ENCODE peak calls at places on chromosome 9, in nine cellular contexts. Y is IMR-90, C is transverse colon, S is pancreas, R is adipocyte, A is gastrocnemius medialis, T is GM23338, U is prostate gland, I is thoracic aorta. N is an unnamed sample. For H3K4me1, the result is how much of the 10 kb centered on the place peaks cover.

GRCh38 chr9:133031496-133031911 is 707 bp downstream of the GTF3C5 start:
- DNase-seq in C (no peak), Y (no peak), I (no peak), T (peak), R (no peak), A (no peak), S (no peak), U (no peak), N (no peak)

GRCh38 chr9:27489087-27489876 is 34.8 kb upstream of the IFNK start:
- DNase-seq in Y (no peak), T (no peak), S (no peak), C (no peak), A (no peak), I (no peak), U (no peak), R (no peak), N (no peak)

GRCh38 chr9:2493106-2493505 is 128.5 kb upstream of the VLDLR start:
- DNase-seq in U (no peak), R (peak), A (peak), S (no peak), C (no peak), T (no peak), Y (peak), I (no peak), N (no peak)

GRCh38 chr9:117046666-117047327 is 359.7 kb downstream of the TRIM32 start:
- DNase-seq in T (peak), A (no peak), C (no peak), R (no peak), S (no peak), Y (no peak), I (no peak), U (no peak), N (no peak)

GRCh38 chr9:37739222-37739621 is 14.4 kb upstream of the TRMT10B start:
- DNase-seq in T (no peak), I (no peak), C (no peak), Y (no peak), S (no peak), R (no peak), U (no peak), A (no peak), N (no peak)

GRCh38 chr9:76374702-76375543 is 19.3 kb downstream of the RFK start:
- DNase-seq in Y (peak), C (peak), S (peak), U (no peak), A (peak), T (peak), R (peak), I (peak), N (peak)

GRCh38 chr9:99833735-99834134 is 12.1 kb downstream of the NR4A3 start:
- DNase-seq in S (no peak), A (no peak), U (no peak), T (no peak), Y (peak), I (no peak), C (no peak), R (no peak), N (no peak)

GRCh38 chr9:123867034-123867433 is 62.9 kb downstream of the DENND1A start:
- DNase-seq in S (no peak), R (no peak), T (no peak), C (no peak), I (no peak), A (no peak), U (no peak), Y (no peak), N (no peak)

GRCh38 chr9:23608456-23608855 is 217.6 kb downstream of the ELAVL2 start:
- DNase-seq in S (no peak), R (no peak), Y (no peak), A (no peak), I (no peak), C (no peak), U (no peak), T (no peak), N (no peak)

GRCh38 chr9:136943291-136944093 is 1.0 kb downstream of the FBXW5 start:
- DNase-seq in A (no peak), S (peak), C (peak), T (peak), I (no peak), U (no peak), Y (no peak), R (no peak), N (no peak)

GRCh38 chr9:136941231-136942111 is 3.1 kb downstream of the FBXW5 start:
- DNase-seq in Y (no peak), C (no peak), S (no peak), I (no peak), A (no peak), U (no peak), T (no peak), R (no peak), N (no peak)

GRCh38 chr9:136942112-136942880 is 2.2 kb downstream of the FBXW5 start:
- DNase-seq in R (no peak), Y (no peak), T (no peak), A (no peak), C (no peak), U (no peak), S (no peak), I (no peak), N (no peak)

GRCh38 chr9:136944094-136944518 is 432 bp downstream of the FBXW5 start:
- DNase-seq in C (no peak), Y (peak), A (no peak), T (no peak), I (no peak), R (peak), U (no peak), S (no peak), N (no peak)

GRCh38 chr9:136942881-136943230 is 1.7 kb downstream of the FBXW5 start:
- DNase-seq in C (no peak), T (no peak), A (no peak), I (no peak), R (no peak), Y (no peak), S (no peak), U (no peak), N (no peak)
- H3K4me3 ChIP-seq in C (no peak), T (no peak), A (peak), I (peak), R (peak), Y (no peak), S (peak), U (peak), N (peak)

DNA sequence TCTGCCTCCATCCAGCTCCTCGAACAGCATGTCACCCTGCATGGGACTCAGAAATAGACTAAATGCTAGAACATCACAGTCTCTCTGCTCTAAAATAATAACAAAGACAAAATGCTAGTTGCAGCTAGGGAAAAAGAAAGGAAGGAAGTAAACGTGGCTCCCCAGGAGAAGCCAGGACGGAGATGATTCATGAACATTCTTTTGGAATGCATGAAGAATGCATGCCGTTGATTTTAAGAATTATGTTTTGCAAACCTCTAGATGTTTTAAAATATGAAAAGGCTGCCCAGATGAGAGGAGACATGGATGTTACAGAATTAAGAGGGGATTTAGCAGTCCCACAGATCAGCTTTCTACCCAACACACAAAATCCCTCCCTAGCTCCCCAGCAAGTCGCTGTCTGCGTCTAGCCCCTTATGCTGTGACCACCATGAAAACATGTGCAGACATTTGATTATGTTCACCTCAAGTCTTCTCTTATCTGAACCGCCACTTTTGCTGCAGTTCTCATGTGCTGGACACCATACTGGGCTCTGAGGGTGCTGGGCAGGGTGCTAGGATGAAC is 139.4 kb upstream of the LMX1B start:
- DNase-seq in R (peak), U (no peak), I (no peak), Y (peak), C (no peak), S (no peak), A (no peak), T (no peak), N (no peak)
- H3K4me1 ChIP-seq in R (under half), U (under half), I (under half), Y (under half), C (under half), S (under half), A (under half), T (under half), N (under half)

GRCh38 chr9:126702501-126703329 is 89.0 kb downstream of the LMX1B start:
- DNase-seq in T (peak), C (no peak), A (no peak), I (no peak), S (no peak), Y (no peak), R (peak), U (no peak), N (no peak)

GRCh38 chr9:126703330-126704156 is 89.8 kb downstream of the LMX1B start:
- DNase-seq in Y (no peak), I (no peak), U (no peak), S (no peak), T (no peak), R (no peak), C (no peak), A (no peak), N (no peak)

GRCh38 chr9:126705767-126706697 is 92.3 kb downstream of the LMX1B start:
- DNase-seq in A (no peak), S (no peak), I (no peak), T (peak), Y (peak), R (peak), U (peak), C (peak), N (peak)

GRCh38 chr9:126705311-126705766 is 91.6 kb downstream of the LMX1B start:
- DNase-seq in U (peak), C (peak), R (peak), Y (peak), T (peak), S (peak), I (no peak), A (peak), N (peak)

DNA sequence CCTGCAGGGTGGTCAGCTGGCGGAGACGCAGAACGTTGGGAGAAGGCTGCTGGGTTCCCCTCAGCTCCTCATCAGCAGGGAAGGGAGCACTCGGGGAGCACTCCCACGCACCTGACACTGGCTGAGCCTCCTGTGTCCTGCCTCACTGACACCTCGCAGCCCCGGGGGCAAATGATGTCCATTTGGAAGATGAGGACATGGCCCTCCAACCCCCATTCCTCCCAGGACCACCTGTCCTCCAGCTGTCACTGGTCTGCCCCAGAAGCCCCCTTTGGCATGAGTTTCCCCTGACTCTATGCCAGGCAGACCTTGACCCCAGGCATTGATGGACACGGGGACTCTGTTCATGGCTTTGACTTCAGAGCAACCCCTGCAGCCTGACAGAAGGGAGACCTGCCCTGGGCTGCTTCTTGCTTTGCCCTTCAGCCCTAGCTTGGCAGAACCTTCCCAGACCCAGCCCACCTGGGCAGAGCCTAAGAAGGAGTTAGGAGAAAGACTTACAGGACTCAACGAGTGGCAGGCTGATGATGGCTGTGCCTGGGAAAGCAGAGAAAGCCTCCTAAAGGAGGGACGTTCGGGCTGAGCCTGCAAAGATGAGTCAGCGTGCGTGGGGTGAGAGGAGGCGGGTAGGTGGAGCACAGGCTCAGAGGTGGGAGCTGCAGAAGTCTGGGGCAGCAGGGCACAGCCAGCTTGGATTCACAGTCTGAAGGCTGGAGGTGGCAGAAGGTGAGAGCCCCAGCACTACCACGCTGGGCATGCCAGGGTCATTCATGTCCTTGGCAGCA is 90.6 kb downstream of the LMX1B start:
- DNase-seq in T (no peak), R (peak), I (no peak), Y (peak), U (no peak), A (no peak), C (no peak), S (no peak), N (no peak)
- H3K4me3 ChIP-seq in T (no peak), R (no peak), I (no peak), Y (no peak), U (no peak), A (no peak), C (no peak), S (no peak), N (no peak)

GRCh38 chr9:83977196-83977595 is 2.8 kb downstream of the HNRNPK start:
- DNase-seq in S (no peak), R (no peak), T (no peak), A (no peak), U (no peak), I (no peak), C (no peak), Y (no peak), N (no peak)
- H3K4me1 ChIP-seq in S (under half), R (under half), T (under half), A (under half), U (under half), I (under half), C (under half), Y (under half), N (under half)

GRCh38 chr9:77471572-77471971 is 176.6 kb downstream of the GNA14 start:
- DNase-seq in Y (no peak), T (no peak), R (no peak), C (no peak), I (no peak), A (no peak), U (no peak), S (no peak), N (no peak)

GRCh38 chr9:77472646-77473045 is 175.5 kb downstream of the GNA14 start:
- DNase-seq in R (no peak), A (no peak), S (no peak), U (no peak), Y (no peak), I (no peak), T (no peak), C (no peak), N (no peak)

GRCh38 chr9:77474903-77475302 is 173.2 kb downstream of the GNA14 start:
- DNase-seq in T (no peak), U (no peak), C (peak), I (no peak), Y (no peak), A (no peak), S (no peak), R (no peak), N (no peak)

GRCh38 chr9:77475641-77476473 is 172.3 kb downstream of the GNA14 start:
- DNase-seq in A (no peak), T (peak), U (no peak), I (no peak), C (no peak), Y (peak), R (peak), S (no peak), N (no peak)
- H3K4me3 ChIP-seq in A (no peak), T (no peak), U (no peak), I (no peak), C (no peak), Y (no peak), R (peak), S (no peak), N (no peak)

GRCh38 chr9:129008986-129009583 is 19.0 kb downstream of the SH3GLB2 start:
- DNase-seq in I (no peak), S (no peak), Y (no peak), C (no peak), R (no peak), A (no peak), T (no peak), U (no peak), N (no peak)
- H3K4me1 ChIP-seq in I (under half), S (under half), Y (under half), C (under half), R (under half), A (under half), T (under half), U (under half), N (under half)

DNA sequence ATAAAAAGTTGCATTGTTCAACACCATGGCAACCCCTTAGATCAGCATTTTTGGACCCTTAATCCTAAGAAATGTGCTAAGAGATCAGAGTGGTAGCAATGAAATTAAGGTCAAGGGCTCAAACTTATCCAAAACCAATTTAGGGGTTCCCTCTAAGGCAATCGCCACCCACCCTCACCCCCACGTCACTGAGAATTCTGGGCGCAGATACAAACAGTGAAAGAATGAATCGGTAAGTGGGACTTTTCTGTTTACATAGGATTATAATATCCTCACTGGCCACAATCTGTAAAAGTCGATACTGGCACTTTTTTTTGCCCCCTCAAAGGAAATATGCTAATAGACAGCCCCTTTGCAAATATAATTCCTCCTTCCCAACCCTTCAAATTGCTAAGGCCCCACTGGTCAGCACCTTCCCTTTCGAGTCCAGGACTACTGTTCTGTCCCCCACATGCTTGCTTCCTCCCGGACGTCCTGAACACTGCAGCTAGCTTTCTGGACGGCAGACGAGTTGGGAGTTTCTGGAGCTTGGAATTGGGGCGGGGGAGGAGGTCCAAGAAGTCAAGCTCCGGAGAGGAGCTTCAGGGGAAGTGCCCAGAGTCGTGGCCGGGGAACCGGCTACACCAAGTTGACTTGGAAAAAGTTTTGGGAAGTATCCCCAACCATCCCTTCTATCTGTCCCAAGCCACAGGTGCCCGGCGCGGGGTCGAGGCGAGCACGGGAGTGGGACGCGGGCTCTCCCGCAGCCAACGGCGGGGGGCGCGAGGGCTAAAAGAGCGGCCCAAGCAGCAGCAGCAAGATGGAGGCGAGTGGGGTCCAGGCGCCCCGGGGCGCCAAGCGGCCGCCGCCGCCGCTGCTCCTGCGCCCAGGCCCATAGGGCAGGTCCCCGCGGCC is 2.1 kb downstream of the GAS1 start:
- DNase-seq in T (peak), R (peak), I (no peak), S (peak), A (no peak), U (no peak), C (no peak), Y (peak), N (peak)
- H3K4me3 ChIP-seq in T (peak), R (peak), I (peak), S (peak), A (peak), U (peak), C (peak), Y (peak), N (peak)

DNA sequence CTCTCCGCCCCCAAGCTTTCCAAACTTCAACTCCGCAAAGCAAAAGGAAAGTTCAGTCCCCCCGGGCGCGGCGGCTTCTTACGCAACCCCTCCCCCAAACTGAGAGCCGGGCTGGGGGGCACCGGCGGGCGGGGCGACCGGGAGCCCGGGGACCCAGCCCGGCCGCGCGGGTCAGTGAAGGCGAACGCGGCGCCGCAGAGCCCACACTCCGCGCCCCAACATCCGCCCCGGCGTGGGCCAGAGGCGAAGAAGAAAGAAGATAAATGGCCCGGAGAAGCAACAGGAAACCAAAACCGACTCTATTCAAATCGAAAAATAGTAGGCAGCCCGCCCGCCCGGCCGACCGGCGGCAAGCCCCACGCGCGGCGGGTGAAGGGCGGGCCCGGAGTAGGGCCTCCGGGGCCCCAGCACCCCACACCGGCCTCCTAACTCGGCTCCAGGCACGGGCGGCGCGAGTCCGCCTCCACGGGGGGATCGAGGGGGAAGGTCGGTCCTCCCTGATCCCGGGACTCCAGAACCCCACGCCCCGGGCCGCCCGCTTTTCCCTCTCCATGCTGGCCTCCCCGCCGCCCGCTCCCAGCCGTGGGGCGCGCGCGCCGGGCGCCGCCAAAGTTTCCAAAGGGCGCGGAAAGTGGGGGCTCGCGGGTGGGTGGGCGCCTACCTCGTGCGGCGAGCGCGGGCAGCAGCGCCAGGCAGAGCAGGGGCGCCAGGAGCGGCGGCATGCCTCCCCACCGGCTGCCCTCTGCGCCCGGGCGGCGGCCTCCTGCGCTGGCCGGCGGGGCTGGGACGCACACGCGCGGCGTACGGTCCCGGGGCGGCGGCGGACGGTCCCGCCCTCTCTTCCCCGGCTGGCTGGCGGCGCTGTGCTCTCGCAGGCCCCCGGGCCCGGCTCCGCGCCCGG is 533 bp downstream of the NOTCH1 start:
- DNase-seq in T (no peak), I (no peak), S (peak), Y (no peak), U (no peak), C (no peak), R (peak), A (no peak), N (no peak)
- H3K4me1 ChIP-seq in T (under half), I (under half), S (under half), Y (under half), U (under half), C (half or more), R (under half), A (under half), N (half or more)

DNA sequence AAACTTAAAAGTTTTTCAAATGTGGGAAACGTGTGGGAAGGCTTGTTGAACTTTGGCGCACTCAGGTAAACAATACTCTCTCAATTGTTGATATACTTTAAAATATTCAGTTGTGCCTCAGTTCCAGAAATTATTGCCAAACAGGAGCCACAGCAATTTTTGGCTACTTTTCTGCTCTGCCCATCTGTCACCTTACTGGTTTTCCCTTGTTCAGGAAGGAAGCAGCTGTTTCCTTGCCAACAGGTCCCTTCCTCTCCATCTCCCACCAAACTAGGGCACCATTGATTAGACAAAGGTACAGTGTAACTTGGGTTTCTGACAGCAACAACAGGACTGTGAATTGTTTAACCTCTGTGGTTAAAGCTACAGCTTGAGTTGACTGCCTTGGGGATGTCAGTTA is 76.8 kb downstream of the PIP5K1B start:
- DNase-seq in I (no peak), T (no peak), Y (no peak), S (no peak), R (no peak), C (no peak), U (no peak), A (no peak), N (no peak)
- H3K4me3 ChIP-seq in I (peak), T (no peak), Y (no peak), S (peak), R (no peak), C (no peak), U (no peak), A (no peak), N (peak)